ENCODE peak calls at places on chromosomes 5 and 9, in four cellular contexts. V is SIG-M5, K is KBM-7, W is NCI-H146. P is an unnamed sample.
A peak's percentile ranks its signal among the peaks of the same experiment; 100 is the strongest.

GRCh38 chr5:36459191-36460135 is 146.9 kb upstream of the SLC1A3 start:
- DNase-seq in V (no peak), K (peak; percentile 26), W (no peak), P (peak; percentile 31)

GRCh38 chr9:115142090-115142489 is 24.1 kb upstream of the TNC start:
- DNase-seq in V (no peak), K (no peak), W (no peak), P (no peak)

GRCh38 chr5:1187234-1187949 is 14.0 kb upstream of the SLC6A19 start:
- DNase-seq in V (no peak), K (no peak), W (peak; percentile 89), P (no peak)

GRCh38 chr5:19001527-19001926 is 986.5 kb downstream of the CDH18 start:
- DNase-seq in V (no peak), K (no peak), W (no peak), P (no peak)

GRCh38 chr9:69071059-69071458 is 35.5 kb downstream of the FXN start:
- DNase-seq in V (no peak), K (no peak), W (no peak), P (no peak)

GRCh38 chr5:142977363-142978051 is 207.3 kb downstream of the ARHGAP26 start:
- DNase-seq in V (peak; percentile 92), K (peak; percentile 93), W (no peak), P (no peak)

GRCh38 chr5:87233122-87233521 is 34.6 kb upstream of the RASA1 start:
- DNase-seq in V (no peak), K (no peak), W (no peak), P (no peak)

GRCh38 chr5:126499278-126499677 is 76.1 kb downstream of the GRAMD2B start:
- DNase-seq in V (no peak), K (no peak), W (no peak), P (no peak)

GRCh38 chr9:86706391-86706790 is 240.9 kb downstream of the GAS1 start:
- DNase-seq in V (no peak), K (no peak), W (no peak), P (no peak)

GRCh38 chr9:70597886-70598285 is 183.4 kb upstream of the KLF9 start:
- DNase-seq in V (no peak), K (no peak), W (no peak), P (no peak)

GRCh38 chr5:68755293-68755692 is 338.5 kb upstream of the SLC30A5 start:
- DNase-seq in V (no peak), K (no peak), W (no peak), P (no peak)

GRCh38 chr5:109905906-109906305 is 216.2 kb downstream of the MAN2A1 start:
- DNase-seq in V (no peak), K (no peak), W (no peak), P (no peak)

GRCh38 chr5:151675225-151675955 is 11.3 kb downstream of the SPARC start:
- DNase-seq in V (no peak), K (no peak), W (no peak), P (no peak)

GRCh38 chr9:104539275-104539674 is 2.6 kb upstream of the OR13C3 start:
- DNase-seq in V (no peak), K (no peak), W (no peak), P (no peak)

GRCh38 chr5:130024006-130024405 is 119.7 kb downstream of the CHSY3 start:
- DNase-seq in V (no peak), K (no peak), W (no peak), P (no peak)

GRCh38 chr5:43020294-43020711 is 19.8 kb downstream of the ANXA2R start:
- DNase-seq in V (no peak), K (no peak), W (no peak), P (peak; percentile 29)

GRCh38 chr5:177495243-177496060 is 2.0 kb downstream of the PDLIM7 start:
- DNase-seq in V (no peak), K (no peak), W (no peak), P (peak; percentile 16)

GRCh38 chr5:150461231-150461630 is 11.7 kb upstream of the RPS14 start:
- DNase-seq in V (no peak), K (peak; percentile 66), W (peak; percentile 84), P (peak; percentile 93)